ENCODE peak calls at places on chromosomes 7 and 10, in seven cellular contexts. O is thoracic aorta, G is AG04450, L is tibial artery, S is Caco-2, E is endothelial cell, T is IMR-90. J is an unnamed sample.

GRCh38 chr10:103648951-103649532 is 155.5 kb downstream of the NEURL1 start:
- DNase-seq in S (no peak), E (no peak), T (peak; percentile 16), L (peak; percentile 96), O (peak; percentile 53), G (no peak), J (peak; percentile 49)

GRCh38 chr7:149245244-149245643 is 5.8 kb downstream of the ZNF212 start:
- DNase-seq in S (no peak), E (no peak), G (no peak), L (no peak), O (no peak), T (peak; percentile 62), J (peak; percentile 78)

GRCh38 chr7:155593455-155594162 is 47.2 kb upstream of the CNPY1 start:
- DNase-seq in G (no peak), S (no peak), L (peak; percentile 58), T (no peak), O (no peak), E (no peak), J (no peak)

GRCh38 chr7:71846160-71846559 is 566.0 kb downstream of the CALN1 start:
- DNase-seq in G (no peak), E (peak; percentile 50), O (no peak), T (no peak), S (no peak), L (no peak), J (no peak)

GRCh38 chr10:47330804-47331203 is 8.6 kb downstream of the GDF2 start:
- DNase-seq in O (no peak), T (no peak), E (no peak), L (peak; percentile 48), G (no peak), S (peak; percentile 36), J (no peak)

GRCh38 chr7:24825931-24826661 is 68.8 kb upstream of the GSDME start:
- DNase-seq in E (no peak), O (no peak), L (no peak), T (peak; percentile 63), G (no peak), S (peak; percentile 92), J (peak; percentile 41)

GRCh38 chr10:29189272-29189671 is 99.6 kb upstream of the LYZL1 start:
- DNase-seq in T (no peak), L (peak; percentile 71), O (no peak), S (no peak), E (no peak), G (no peak), J (no peak)

GRCh38 chr10:48444861-48445841 is 138.7 kb downstream of the MAPK8 start:
- DNase-seq in O (no peak), G (no peak), E (no peak), T (no peak), S (peak; percentile 38), L (peak; percentile 56), J (peak; percentile 23)

GRCh38 chr7:14936530-14936929 is 34.0 kb upstream of the DGKB start:
- DNase-seq in G (no peak), O (no peak), E (no peak), T (peak; percentile 18), L (no peak), S (peak; percentile 67), J (no peak)

GRCh38 chr7:101332026-101332425 is 10.4 kb upstream of the IFT22 start:
- DNase-seq in L (no peak), E (no peak), T (no peak), O (no peak), G (no peak), S (no peak), J (no peak)

GRCh38 chr10:105974803-105975456 is 1189.6 kb downstream of the SORCS1 start:
- DNase-seq in S (no peak), O (no peak), T (peak; percentile 1), L (no peak), E (peak; percentile 31), G (no peak), J (no peak)

GRCh38 chr10:118958984-118959916 is 70.3 kb upstream of the NANOS1 start:
- DNase-seq in T (peak; percentile 25), O (no peak), S (no peak), E (no peak), G (no peak), L (peak; percentile 76), J (peak; percentile 20)

GRCh38 chr7:95545666-95546065 is 50.6 kb downstream of the PDK4 start:
- DNase-seq in G (no peak), T (no peak), O (no peak), L (no peak), E (no peak), S (no peak), J (no peak)

GRCh38 chr7:156475666-156476065 is 164.9 kb upstream of the RNF32 start:
- DNase-seq in O (no peak), E (no peak), G (peak; percentile 30), T (peak; percentile 90), L (peak; percentile 76), S (no peak), J (peak; percentile 44)

GRCh38 chr10:44703241-44704155 is 207.6 kb upstream of the TMEM72 start:
- DNase-seq in G (no peak), E (no peak), S (no peak), L (no peak), O (no peak), T (peak; percentile 75), J (peak; percentile 80)

GRCh38 chr7:27576360-27576944 is 86.2 kb downstream of the HIBADH start:
- DNase-seq in O (no peak), L (no peak), G (peak; percentile 3), S (no peak), T (peak; percentile 46), E (peak; percentile 13), J (peak; percentile 45)

GRCh38 chr10:72275351-72276012 is 1.8 kb downstream of the DDIT4 start:
- DNase-seq in G (no peak), S (no peak), T (peak; percentile 34), E (no peak), O (no peak), L (no peak), J (no peak)

GRCh38 chr10:96299383-96299782 is 4.9 kb upstream of the DNTT start:
- DNase-seq in O (no peak), E (no peak), L (no peak), T (no peak), G (no peak), S (no peak), J (no peak)

GRCh38 chr7:94352854-94353253 is 41.8 kb upstream of the COL1A2 start:
- DNase-seq in E (no peak), O (no peak), T (no peak), L (no peak), G (no peak), S (no peak), J (no peak)

GRCh38 chr7:140920745-140921144 is 4.0 kb downstream of the BRAF start:
- DNase-seq in S (no peak), E (no peak), T (no peak), G (no peak), O (no peak), L (no peak), J (no peak)

GRCh38 chr7:155698633-155699032 is 54.2 kb downstream of the RBM33 start:
- DNase-seq in G (no peak), S (no peak), L (no peak), T (no peak), O (no peak), E (no peak), J (no peak)

DNA sequence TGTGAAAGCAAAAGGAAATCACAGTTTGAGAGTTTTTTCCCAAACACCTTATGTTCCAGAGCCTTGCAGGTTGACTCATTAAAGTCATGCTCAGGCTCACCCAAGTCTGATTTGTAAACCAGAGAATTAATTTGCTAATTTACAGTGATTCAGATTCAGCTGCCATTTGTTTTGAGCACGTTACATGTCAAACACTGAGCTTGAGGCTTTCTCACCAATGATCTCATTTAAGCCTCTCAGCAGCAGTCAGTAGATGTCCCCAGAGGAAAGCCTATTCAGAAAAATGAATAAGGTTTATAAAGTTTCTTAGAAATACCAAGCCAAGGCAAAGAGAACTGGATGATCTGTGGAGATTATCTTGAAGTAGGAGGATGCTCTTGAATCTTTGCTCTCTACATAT is 420.4 kb downstream of the HTR7 start:
- DNase-seq in G (no peak), L (no peak), O (no peak), S (no peak), E (no peak), T (no peak), J (no peak)
- TF ChIP-seq CTCF in G (no peak), L (no peak), O (no peak), S (no peak), E (no peak), T (no peak), J (no peak)

GRCh38 chr10:99522078-99522479 is 10.7 kb upstream of the NKX2-3 start:
- DNase-seq in S (no peak), T (no peak), E (no peak), L (no peak), G (no peak), O (no peak), J (no peak)

GRCh38 chr10:99521474-99522077 is 11.2 kb upstream of the NKX2-3 start:
- DNase-seq in E (no peak), S (peak; percentile 60), L (no peak), G (no peak), T (no peak), O (no peak), J (no peak)

GRCh38 chr10:99524050-99524666 is 8.6 kb upstream of the NKX2-3 start:
- DNase-seq in E (no peak), O (no peak), S (no peak), G (no peak), L (no peak), T (no peak), J (no peak)

GRCh38 chr10:99523251-99523773 is 9.4 kb upstream of the NKX2-3 start:
- DNase-seq in G (no peak), T (no peak), L (no peak), S (no peak), E (peak; percentile 81), O (no peak), J (no peak)

GRCh38 chr10:99522511-99523250 is 10.1 kb upstream of the NKX2-3 start:
- DNase-seq in G (no peak), E (peak; percentile 88), L (no peak), S (no peak), O (no peak), T (no peak), J (no peak)
- TF ChIP-seq CTCF in G (no peak), E (no peak), L (no peak), S (no peak), O (no peak), T (no peak), J (no peak)

DNA sequence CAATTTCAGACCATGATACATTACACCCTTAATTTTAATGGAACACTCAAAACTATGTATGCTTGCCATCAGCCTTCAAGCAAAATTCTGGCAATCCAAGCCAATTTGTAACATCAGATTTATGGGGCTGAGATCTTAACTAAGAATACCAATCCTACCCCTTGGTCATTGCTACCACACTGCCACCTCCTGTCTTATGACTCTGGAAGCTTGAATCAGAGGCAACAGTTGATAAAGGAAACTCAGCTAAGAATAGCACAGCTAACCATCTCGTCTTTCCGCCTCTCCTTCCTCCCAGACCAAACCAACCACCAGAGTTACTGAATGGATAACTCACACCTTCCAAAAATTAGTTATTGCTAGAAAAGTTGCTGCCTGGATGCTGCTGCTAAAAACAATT is 7.4 kb downstream of the IGF2BP3 start:
- DNase-seq in L (no peak), O (no peak), E (peak; percentile 8), S (no peak), G (no peak), T (peak; percentile 67), J (peak; percentile 72)
- TF ChIP-seq CTCF in L (no peak), O (no peak), E (no peak), S (no peak), G (peak; percentile 32), T (peak; percentile 50), J (peak; percentile 66)

DNA sequence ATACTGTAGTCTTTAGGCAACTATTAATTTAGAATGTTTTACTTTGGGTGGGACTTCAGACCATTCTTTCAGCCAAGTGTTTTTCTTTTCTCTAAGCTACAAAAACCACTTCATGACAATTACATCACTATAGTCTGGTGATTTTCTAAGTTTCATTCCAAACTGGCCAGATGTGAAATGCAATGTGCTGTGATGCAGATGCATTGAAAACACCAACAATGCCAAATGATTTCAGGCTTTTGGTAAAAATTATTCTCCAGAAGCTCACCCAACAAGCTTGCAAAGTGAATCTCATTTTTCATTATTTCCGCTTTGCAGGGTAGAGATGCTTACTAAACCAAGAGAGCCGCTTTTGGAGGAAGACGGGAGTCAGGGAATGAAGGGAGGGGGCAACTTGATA is 118.4 kb upstream of the ANK3 start:
- DNase-seq in O (no peak), S (no peak), L (no peak), G (no peak), T (no peak), E (no peak), J (no peak)
- TF ChIP-seq CTCF in O (no peak), S (no peak), L (no peak), G (no peak), T (no peak), E (no peak), J (no peak)